ENCODE peak calls at places on chromosomes 1 and 21, in four cellular contexts. N is iPS-NIHi11; V is cardiac muscle cell; L is stimulated activated naive CD8-positive, alpha-beta T cell treated with anti-CD3 and anti-CD28 coated beads, Interleukin-15, Interleukin-2, amounts not matched to agents 100 U/mL and 50 U/mL, for 24 hours. I is an unnamed sample.

GRCh38 chr1:74953622-74954021 is 180.6 kb upstream of the LHX8 start:
- DNase-seq in N (no peak), V (no peak), L (no peak), I (no peak)

GRCh38 chr21:37704751-37705150 is 211.5 kb downstream of the KCNJ6 start:
- DNase-seq in N (no peak), V (no peak), L (no peak), I (no peak)

GRCh38 chr1:56424744-56425493 is 154.4 kb downstream of the PLPP3 start:
- DNase-seq in N (no peak), V (peak), L (no peak), I (no peak)

GRCh38 chr21:26570203-26570602 is 2.9 kb downstream of the CYYR1 start:
- DNase-seq in N (peak), V (no peak), L (no peak), I (no peak)

GRCh38 chr1:55870076-55870475 is 654.9 kb upstream of the USP24 start:
- DNase-seq in N (no peak), V (no peak), L (no peak), I (no peak)

GRCh38 chr1:90724361-90724760 is 7.3 kb upstream of the BARHL2 start:
- DNase-seq in N (no peak), V (no peak), L (no peak), I (peak)

GRCh38 chr1:76074321-76075187 is at the start of gene ST6GALNAC3:
- DNase-seq in N (peak), V (peak), L (peak), I (peak)

GRCh38 chr1:227192163-227192562 is 126.1 kb downstream of the CDC42BPA start:
- DNase-seq in N (peak), V (no peak), L (peak), I (peak)

GRCh38 chr1:193040011-193040410 is 19.1 kb downstream of the UCHL5 start:
- DNase-seq in N (no peak), V (no peak), L (no peak), I (no peak)

GRCh38 chr1:2465371-2466269 is 10.5 kb upstream of the PLCH2 start:
- DNase-seq in N (no peak), V (no peak), L (no peak), I (no peak)

GRCh38 chr1:211127166-211127565 is 6.8 kb downstream of the KCNH1 start:
- DNase-seq in N (no peak), V (no peak), L (no peak), I (no peak)

GRCh38 chr1:203796223-203796747 is 862 bp downstream of the ZBED6 start:
- DNase-seq in N (no peak), V (peak), L (peak), I (peak)

GRCh38 chr1:231460614-231461013 is 38.5 kb upstream of the EGLN1 start:
- DNase-seq in N (no peak), V (no peak), L (peak), I (no peak)

GRCh38 chr1:2546515-2547209 is 9.5 kb upstream of the TNFRSF14 start:
- DNase-seq in N (peak), V (peak), L (peak), I (peak)

GRCh38 chr1:207277241-207277640 is 44.2 kb upstream of the CD55 start:
- DNase-seq in N (no peak), V (no peak), L (no peak), I (no peak)

GRCh38 chr1:191886977-191887376 is 271.3 kb upstream of the RGS18 start:
- DNase-seq in N (no peak), V (no peak), L (no peak), I (no peak)

GRCh38 chr21:42080788-42081083 is 9.6 kb downstream of the UMODL1 start:
- DNase-seq in N (no peak), V (no peak), L (no peak), I (no peak)

GRCh38 chr1:160375788-160376524 is 9.1 kb downstream of the NHLH1 start:
- DNase-seq in N (peak), V (no peak), L (no peak), I (peak)

GRCh38 chr21:42047821-42048613 is 23.1 kb upstream of the UMODL1 start:
- DNase-seq in N (no peak), V (no peak), L (no peak), I (no peak)

GRCh38 chr1:210132582-210132981 is 100.0 kb upstream of the SERTAD4 start:
- DNase-seq in N (peak), V (peak), L (no peak), I (peak)

GRCh38 chr1:192126030-192126619 is 32.1 kb upstream of the RGS18 start:
- DNase-seq in N (no peak), V (no peak), L (no peak), I (no peak)

GRCh38 chr1:63622847-63623566 is 29.8 kb downstream of the PGM1 start:
- DNase-seq in N (peak), V (peak), L (no peak), I (no peak)

GRCh38 chr1:53066941-53067738 is 5.1 kb downstream of the PODN start:
- DNase-seq in N (no peak), V (no peak), L (no peak), I (no peak)

GRCh38 chr1:187283984-187284383 is 455.2 kb downstream of the PLA2G4A start:
- DNase-seq in N (no peak), V (no peak), L (no peak), I (no peak)

GRCh38 chr1:42963378-42964005 is 4.8 kb upstream of the SLC2A1 start:
- DNase-seq in N (no peak), V (no peak), L (no peak), I (peak)

GRCh38 chr1:107750364-107750959 is 214.5 kb downstream of the VAV3 start:
- DNase-seq in N (peak), V (peak), L (peak), I (peak)

GRCh38 chr1:13799502-13800283 is 99.7 kb downstream of the PRDM2 start:
- DNase-seq in N (no peak), V (no peak), L (no peak), I (no peak)

I was measured in erythroblast.